ENCODE peak calls at places on chromosome 9, in six cellular contexts. W, H, A, Z, P and C are unnamed samples.

GRCh38 chr9:89436963-89437625 is 60.8 kb downstream of the SEMA4D start:
- DNase-seq in A (peak; percentile 82), H (no peak), W (no peak), P (no peak), Z (no peak), C (no peak)

GRCh38 chr9:91580136-91580535 is 156.5 kb upstream of the NFIL3 start:
- DNase-seq in W (no peak), H (no peak), Z (peak; percentile 58), P (no peak), A (no peak), C (no peak)

GRCh38 chr9:127519301-127520166 is 68.2 kb downstream of the LRSAM1 start:
- DNase-seq in Z (peak; percentile 98), W (peak; percentile 98), P (no peak), H (no peak), A (no peak), C (no peak)

GRCh38 chr9:110579763-110580255 is 268 bp upstream of the SVEP1 start:
- DNase-seq in P (no peak), W (no peak), A (peak; percentile 92), H (peak; percentile 29), Z (peak; percentile 71), C (no peak)

GRCh38 chr9:5871785-5872184 is 18.9 kb upstream of the MLANA start:
- DNase-seq in Z (no peak), W (no peak), P (no peak), H (no peak), A (no peak), C (no peak)

GRCh38 chr9:86116425-86116824 is 17.1 kb upstream of the GOLM1 start:
- DNase-seq in W (no peak), P (no peak), A (peak; percentile 17), Z (no peak), H (no peak), C (no peak)

GRCh38 chr9:69027355-69028097 is 8.0 kb upstream of the FXN start:
- DNase-seq in A (no peak), W (peak; percentile 51), H (no peak), P (peak; percentile 65), Z (peak; percentile 45), C (peak; percentile 84)

GRCh38 chr9:84067851-84068250 is 87.2 kb downstream of the RMI1 start:
- DNase-seq in Z (no peak), A (no peak), W (no peak), H (no peak), P (no peak), C (no peak)

GRCh38 chr9:20397348-20397747 is 225.0 kb downstream of the MLLT3 start:
- DNase-seq in W (no peak), H (no peak), Z (no peak), P (no peak), A (no peak), C (peak; percentile 12)

GRCh38 chr9:88596376-88596775 is 61.4 kb downstream of the NXNL2 start:
- DNase-seq in P (no peak), H (no peak), Z (no peak), W (no peak), A (no peak), C (no peak)

GRCh38 chr9:3848445-3849114 is 322.8 kb upstream of the RFX3 start:
- DNase-seq in W (no peak), Z (peak; percentile 34), A (no peak), P (no peak), H (no peak), C (no peak)

GRCh38 chr9:127858041-127858512 is 3.6 kb upstream of the ENG start:
- DNase-seq in P (no peak), W (no peak), A (peak; percentile 92), H (peak; percentile 41), Z (no peak), C (peak; percentile 46)

GRCh38 chr9:112726428-112726827 is 8.5 kb upstream of the INIP start:
- DNase-seq in W (no peak), A (no peak), H (no peak), P (no peak), Z (no peak), C (no peak)

GRCh38 chr9:88537743-88538055 is 2.7 kb downstream of the NXNL2 start:
- DNase-seq in A (peak; percentile 89), Z (peak; percentile 87), P (no peak), H (peak; percentile 17), W (peak; percentile 94), C (no peak)

GRCh38 chr9:1096155-1096964 is 46.2 kb downstream of the DMRT2 start:
- DNase-seq in W (no peak), P (no peak), Z (no peak), H (no peak), A (no peak), C (no peak)

GRCh38 chr9:137045294-137046093 is 483 bp downstream of the NPDC1 start:
- DNase-seq in A (no peak), H (no peak), W (peak; percentile 89), P (no peak), Z (peak; percentile 38), C (no peak)

GRCh38 chr9:19049872-19050636 is 827 bp downstream of the RRAGA start:
- DNase-seq in A (no peak), H (no peak), P (no peak), Z (peak; percentile 54), W (no peak), C (peak; percentile 63)

GRCh38 chr9:124480621-124480981 is 26.6 kb downstream of the NR5A1 start:
- DNase-seq in W (no peak), P (peak; percentile 32), A (no peak), H (no peak), Z (peak; percentile 4), C (peak; percentile 45)

GRCh38 chr9:83000765-83001164 is 62.2 kb downstream of the RASEF start:
- DNase-seq in A (no peak), Z (no peak), H (no peak), P (no peak), W (no peak), C (no peak)

GRCh38 chr9:129111762-129112151 is 542 bp downstream of the PTPA start:
- DNase-seq in A (no peak), P (no peak), Z (peak; percentile 45), H (no peak), W (peak; percentile 69), C (peak; percentile 71)

GRCh38 chr9:2158111-2158610 is 143.0 kb downstream of the SMARCA2 start:
- DNase-seq in Z (peak; percentile 67), A (peak; percentile 88), H (peak; percentile 32), P (no peak), W (peak; percentile 23), C (peak; percentile 22)

DNA sequence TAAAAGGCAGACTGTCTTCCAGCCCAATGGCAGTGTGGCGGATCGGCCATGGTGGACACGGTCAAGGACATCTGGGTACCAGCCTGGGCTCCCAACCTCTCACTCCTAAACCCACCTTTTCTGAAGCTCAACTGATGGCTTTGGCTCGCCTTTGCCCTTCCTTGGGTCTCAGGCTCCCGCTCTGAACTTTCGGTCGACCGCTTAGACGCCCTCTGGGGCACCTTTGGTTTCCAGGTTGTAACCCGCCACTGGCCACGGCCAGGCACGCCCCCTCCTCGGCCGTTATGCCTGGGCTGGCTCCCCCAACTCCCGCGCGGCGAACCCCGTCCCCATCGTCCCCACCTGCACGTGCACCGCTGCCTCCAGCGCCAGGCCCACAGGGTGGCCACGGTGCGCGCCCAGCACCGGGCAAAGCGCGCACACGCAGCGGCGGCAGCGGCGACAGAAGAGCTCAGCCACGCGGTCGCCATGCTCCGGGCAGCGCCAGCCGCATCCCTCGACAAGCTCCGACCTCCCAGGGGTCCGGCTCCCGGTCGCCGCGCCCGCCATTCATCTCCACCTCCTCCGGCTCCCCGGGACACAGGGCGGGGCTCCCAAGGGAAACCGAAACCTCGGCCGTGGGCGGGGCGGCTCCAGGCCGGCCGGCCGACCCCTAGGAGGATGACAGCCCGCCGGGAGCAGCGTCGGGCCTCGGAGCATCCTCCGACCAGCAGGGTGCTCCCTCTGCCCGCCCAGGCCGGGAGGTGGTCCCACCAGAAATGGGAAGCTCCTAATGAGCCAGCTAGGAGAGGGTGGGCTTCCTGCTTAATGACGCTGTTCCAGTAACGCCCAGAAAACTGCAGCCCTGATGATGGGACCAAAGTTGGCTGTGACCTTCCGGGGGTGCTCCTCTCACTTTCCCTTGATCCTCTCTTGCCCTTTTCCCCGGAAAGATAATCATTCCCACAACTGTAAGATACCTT is at the start of gene TRIM14:
- DNase-seq in W (peak; percentile 98), A (no peak), H (no peak), Z (peak; percentile 55), P (peak; percentile 18), C (peak; percentile 74)
- TF ChIP-seq POLR2A in W (peak; percentile 67), A (no peak), H (no peak), Z (no peak), P (no peak), C (peak; percentile 11)

GRCh38 chr9:35079041-35079425 is 709 bp downstream of the FANCG start:
- DNase-seq in H (no peak), P (no peak), A (no peak), Z (no peak), W (no peak), C (no peak)

GRCh38 chr9:35076848-35077247 is 2.9 kb downstream of the FANCG start:
- DNase-seq in H (no peak), A (peak; percentile 69), P (no peak), Z (no peak), W (no peak), C (no peak)

GRCh38 chr9:35078066-35078465 is 1.7 kb downstream of the FANCG start:
- DNase-seq in A (peak; percentile 77), H (no peak), P (no peak), W (no peak), Z (no peak), C (no peak)

GRCh38 chr9:35075358-35075757 is 2.9 kb upstream of the VCP start:
- DNase-seq in H (no peak), W (no peak), P (no peak), A (peak; percentile 77), Z (no peak), C (no peak)

DNA sequence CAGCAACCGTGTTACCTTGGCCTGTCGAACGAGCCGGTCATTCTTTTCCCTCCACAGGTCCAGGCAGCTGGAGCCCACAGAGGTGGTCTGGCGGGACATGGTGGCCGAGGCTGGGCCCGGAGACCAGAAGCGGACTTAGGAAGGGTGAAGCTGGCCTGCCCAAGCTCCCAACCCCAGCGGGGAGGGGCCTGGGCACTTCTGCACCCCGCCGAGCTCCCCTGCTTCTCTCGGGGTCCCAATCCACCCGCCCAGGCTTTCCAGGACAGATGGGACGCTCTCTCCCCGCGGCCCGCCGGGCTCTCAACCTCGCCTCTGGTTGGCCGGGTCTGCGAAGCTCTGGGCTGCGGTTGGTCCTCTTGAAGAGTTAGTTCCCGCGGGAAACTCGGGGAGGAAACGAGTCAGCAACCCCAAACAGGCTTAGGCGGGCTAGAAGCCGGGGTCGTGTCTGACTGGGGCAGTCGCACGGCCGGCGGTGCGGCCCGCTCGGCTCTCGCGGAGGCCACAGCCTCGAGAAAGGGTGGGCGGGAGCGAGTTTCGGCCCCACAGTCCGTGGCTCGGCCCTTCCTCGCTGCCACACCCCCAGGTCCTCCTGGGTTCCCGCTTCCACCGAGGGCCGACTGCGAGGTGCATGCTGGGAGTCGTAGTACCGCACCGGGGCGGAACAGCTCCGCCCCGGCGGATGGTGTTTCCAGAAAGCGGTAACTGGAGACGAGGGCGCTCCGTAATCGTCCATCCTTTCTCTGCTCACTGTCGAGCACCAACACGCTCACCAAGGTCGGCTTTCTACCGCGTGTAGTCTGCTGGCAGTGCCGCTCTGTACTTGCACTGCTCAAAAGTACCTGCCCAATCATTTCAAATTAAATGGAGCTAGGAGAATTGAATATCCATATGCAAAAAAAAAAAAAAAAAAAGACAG is at the start of gene FANCG:
- DNase-seq in P (peak; percentile 80), Z (peak; percentile 92), H (peak; percentile 86), A (peak; percentile 96), W (peak; percentile 67), C (peak; percentile 91)
- TF ChIP-seq POLR2A in P (no peak), Z (no peak), H (peak; percentile 29), A (no peak), W (peak; percentile 17), C (peak; percentile 83)

GRCh38 chr9:97579914-97580313 is 53.3 kb downstream of the TSTD2 start:
- DNase-seq in W (no peak), Z (no peak), A (peak; percentile 59), H (peak; percentile 14), P (no peak), C (no peak)
- TF ChIP-seq POLR2A in W (no peak), Z (no peak), A (no peak), H (no peak), P (no peak), C (no peak)

GRCh38 chr9:131733601-131734061 is 6.2 kb downstream of the RAPGEF1 start:
- DNase-seq in Z (peak; percentile 96), W (peak; percentile 28), H (peak; percentile 96), A (no peak), P (no peak), C (peak; percentile 65)
- TF ChIP-seq POLR2A in Z (no peak), W (no peak), H (peak; percentile 44), A (no peak), P (no peak), C (no peak)